ENCODE peak calls at places on chromosomes 2 and 18, in seven cellular contexts. M, J, N, Z, X, O and K are unnamed samples.

GRCh38 chr2:126934803-126935202 is 36.1 kb downstream of the TEX51 start:
- DNase-seq in N (no peak), X (no peak), Z (peak; percentile 10), J (no peak), M (no peak), O (no peak), K (no peak)

GRCh38 chr2:65802298-65802942 is 370.0 kb upstream of the SPRED2 start:
- DNase-seq in X (no peak), M (no peak), O (no peak), Z (no peak), N (no peak), J (no peak), K (no peak)

GRCh38 chr18:38611036-38611964 is 1045.7 kb upstream of the CELF4 start:
- DNase-seq in X (no peak), N (no peak), Z (peak; percentile 13), O (no peak), M (no peak), J (no peak), K (no peak)

GRCh38 chr18:60123031-60123430 is 223.2 kb downstream of the PMAIP1 start:
- DNase-seq in N (no peak), M (no peak), X (no peak), Z (no peak), J (no peak), O (no peak), K (no peak)

GRCh38 chr2:31275976-31276375 is 42.0 kb downstream of the EHD3 start:
- DNase-seq in X (no peak), M (no peak), N (peak; percentile 48), O (no peak), Z (no peak), J (no peak), K (no peak)

GRCh38 chr2:204126705-204127104 is 190.1 kb downstream of the ICOS start:
- DNase-seq in M (no peak), Z (no peak), O (no peak), X (no peak), N (no peak), J (no peak), K (no peak)

GRCh38 chr2:152330235-152330866 is 4.6 kb upstream of the FMNL2 start:
- DNase-seq in O (no peak), X (no peak), M (no peak), Z (no peak), J (no peak), N (no peak), K (no peak)

GRCh38 chr2:11160256-11160655 is 5.0 kb downstream of the SLC66A3 start:
- DNase-seq in N (no peak), O (no peak), M (no peak), J (no peak), X (no peak), Z (no peak), K (no peak)

GRCh38 chr2:29053680-29054400 is 20.5 kb downstream of the PCARE start:
- DNase-seq in N (no peak), M (peak; percentile 15), O (no peak), X (no peak), Z (no peak), J (no peak), K (no peak)

GRCh38 chr2:226427538-226428307 is 371.9 kb downstream of the IRS1 start:
- DNase-seq in X (no peak), O (peak; percentile 96), Z (no peak), N (no peak), M (peak; percentile 62), J (no peak), K (no peak)

GRCh38 chr2:74238879-74239278 is 40.5 kb downstream of the MTHFD2 start:
- DNase-seq in J (no peak), Z (no peak), X (no peak), O (peak; percentile 23), N (no peak), M (no peak), K (no peak)

GRCh38 chr2:23901966-23902942 is 24.7 kb downstream of the ATAD2B start:
- DNase-seq in N (no peak), M (no peak), O (peak; percentile 63), Z (no peak), X (no peak), J (no peak), K (no peak)

GRCh38 chr2:16568998-16569397 is 96.6 kb downstream of the CYRIA start:
- DNase-seq in N (no peak), M (no peak), Z (no peak), J (no peak), X (no peak), O (peak; percentile 18), K (no peak)

GRCh38 chr18:45086777-45087176 is 406.1 kb downstream of the SETBP1 start:
- DNase-seq in J (no peak), M (no peak), X (no peak), N (no peak), Z (no peak), O (no peak), K (no peak)

GRCh38 chr2:1884933-1885580 is 140.7 kb upstream of the PXDN start:
- DNase-seq in X (peak; percentile 30), J (no peak), O (peak; percentile 74), Z (no peak), M (no peak), N (no peak), K (no peak)

GRCh38 chr2:54864727-54865126 is 141.3 kb downstream of the EML6 start:
- DNase-seq in N (no peak), J (no peak), Z (no peak), X (no peak), O (no peak), M (no peak), K (no peak)

GRCh38 chr2:235263205-235264120 is 230.4 kb upstream of the AGAP1 start:
- DNase-seq in Z (no peak), M (peak; percentile 81), O (peak; percentile 91), N (peak; percentile 81), J (peak; percentile 68), X (peak; percentile 83), K (no peak)
- TF ChIP-seq CTCF in Z (no peak), M (no peak), O (no peak), N (no peak), J (no peak), X (no peak), K (no peak)

GRCh38 chr18:57856128-57856527 is 53.0 kb upstream of the ATP8B1 start:
- DNase-seq in N (no peak), X (no peak), O (no peak), J (no peak), M (no peak), Z (no peak), K (no peak)

GRCh38 chr18:57856707-57857280 is 53.7 kb upstream of the ATP8B1 start:
- DNase-seq in Z (no peak), X (no peak), N (no peak), M (no peak), J (no peak), O (no peak), K (no peak)

GRCh38 chr18:57854726-57855125 is 51.6 kb upstream of the ATP8B1 start:
- DNase-seq in X (no peak), N (no peak), Z (no peak), M (no peak), J (no peak), O (peak; percentile 63), K (no peak)

GRCh38 chr18:57863706-57864105 is 60.6 kb upstream of the ATP8B1 start:
- DNase-seq in O (peak; percentile 28), N (no peak), X (no peak), Z (no peak), M (no peak), J (no peak), K (no peak)

GRCh38 chr18:57859314-57859713 is 56.2 kb upstream of the ATP8B1 start:
- DNase-seq in X (no peak), Z (peak; percentile 23), M (peak; percentile 32), O (no peak), J (no peak), N (no peak), K (no peak)
- TF ChIP-seq CTCF in X (no peak), Z (peak; percentile 36), M (peak; percentile 66), O (peak; percentile 36), J (peak; percentile 41), N (peak; percentile 53), K (peak; percentile 59)

GRCh38 chr18:74965682-74966081 is 243.3 kb downstream of the PTGR3 start:
- DNase-seq in J (no peak), X (no peak), O (no peak), N (no peak), Z (no peak), M (no peak), K (no peak)

GRCh38 chr18:74963820-74964446 is 245.0 kb downstream of the PTGR3 start:
- DNase-seq in M (peak; percentile 33), O (peak; percentile 18), N (no peak), Z (peak; percentile 38), J (no peak), X (no peak), K (peak; percentile 38)
- TF ChIP-seq CTCF in M (peak; percentile 54), O (peak; percentile 20), N (peak; percentile 59), Z (peak; percentile 46), J (peak; percentile 47), X (peak; percentile 32), K (peak; percentile 29)

DNA sequence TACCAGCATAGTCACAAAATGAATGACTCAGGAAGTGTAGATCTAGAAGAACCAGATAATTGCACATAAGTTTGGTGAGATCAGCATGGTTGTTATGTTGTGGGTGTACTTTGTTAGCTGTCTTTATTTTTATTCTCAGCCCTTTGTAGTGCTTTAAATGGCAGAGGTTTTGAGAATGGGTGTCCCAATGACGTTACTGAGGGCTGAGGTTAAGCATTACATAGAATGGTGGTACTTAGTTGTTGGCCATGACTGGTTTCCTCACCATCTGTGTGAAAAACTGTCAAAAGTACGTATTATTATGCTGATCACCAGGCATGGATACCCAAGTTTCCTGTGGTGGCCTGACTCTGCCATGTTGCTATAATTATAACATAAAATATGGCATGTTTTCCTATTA is 165.8 kb downstream of the UBE2E3 start:
- DNase-seq in Z (no peak), M (no peak), N (no peak), X (no peak), O (no peak), J (no peak), K (no peak)
- TF ChIP-seq CTCF in Z (no peak), M (no peak), N (no peak), X (no peak), O (no peak), J (no peak), K (no peak)